ENCODE peak calls at places on chromosomes 16 and 17, in ten cellular contexts. B is foreskin fibroblast, N is tibial artery, E is right lobe of liver, V is Panc1, Z is psoas muscle, Y is brain microvascular endothelial cell, T is IMR-90, I is heart left ventricle, X is RWPE2. A is an unnamed sample.

GRCh38 chr16:79431923-79432322 is 168.6 kb downstream of the MAF start:
- DNase-seq in V (no peak), Y (no peak), T (no peak), Z (no peak), E (no peak), N (no peak), I (no peak), X (no peak), B (no peak), A (no peak)

GRCh38 chr17:68446626-68447041 is 10.7 kb downstream of the WIPI1 start:
- DNase-seq in E (no peak), B (no peak), N (peak), V (no peak), Y (no peak), X (no peak), T (no peak), I (no peak), Z (no peak), A (no peak)

GRCh38 chr17:77151236-77151635 is 10.5 kb downstream of the SEC14L1 start:
- DNase-seq in V (no peak), Z (no peak), E (no peak), I (no peak), Y (no peak), X (no peak), N (no peak), B (no peak), T (no peak), A (no peak)

GRCh38 chr17:82458885-82459424 is 414 bp downstream of the NARF start:
- DNase-seq in T (peak), B (peak), V (no peak), E (no peak), Z (peak), X (peak), N (no peak), I (peak), Y (peak), A (no peak)

GRCh38 chr17:16106161-16106891 is 106.7 kb downstream of the TTC19 start:
- DNase-seq in V (peak), Y (no peak), Z (no peak), N (no peak), E (no peak), I (no peak), X (no peak), B (peak), T (peak), A (no peak)

GRCh38 chr17:16920628-16921020 is 51.3 kb downstream of the TNFRSF13B start:
- DNase-seq in Y (no peak), Z (peak), E (peak), I (no peak), T (no peak), X (peak), V (no peak), N (peak), B (no peak), A (no peak)

GRCh38 chr17:42135664-42136653 is 13.4 kb downstream of the HSPB9 start:
- DNase-seq in Y (peak), I (peak), Z (no peak), V (peak), N (peak), X (no peak), E (peak), T (peak), B (peak), A (no peak)

GRCh38 chr17:79814966-79815835 is 18.3 kb upstream of the CBX8 start:
- DNase-seq in T (no peak), V (no peak), N (no peak), E (peak), Y (no peak), X (peak), B (peak), I (no peak), Z (no peak), A (no peak)

GRCh38 chr16:74451951-74452758 is 30.9 kb upstream of the CLEC18B start:
- DNase-seq in I (no peak), Z (no peak), X (no peak), V (no peak), B (no peak), N (no peak), E (no peak), Y (no peak), T (no peak), A (peak)

GRCh38 chr17:8455660-8456059 is 20.0 kb downstream of the NDEL1 start:
- DNase-seq in N (no peak), Y (no peak), T (no peak), Z (no peak), I (no peak), V (no peak), X (no peak), B (no peak), E (no peak), A (no peak)

GRCh38 chr17:35947156-35947585 is 3.7 kb upstream of the LYZL6 start:
- DNase-seq in V (peak), B (peak), X (no peak), Y (peak), E (no peak), I (no peak), T (peak), N (no peak), Z (no peak), A (no peak)

GRCh38 chr16:66469932-66470546 is 42.9 kb downstream of the BEAN1 start:
- DNase-seq in I (no peak), Y (no peak), Z (no peak), B (no peak), V (no peak), E (no peak), N (no peak), T (no peak), X (no peak), A (no peak)

GRCh38 chr17:30237296-30238002 is 2.0 kb upstream of the SLC6A4 start:
- DNase-seq in Y (no peak), Z (no peak), V (no peak), E (no peak), B (no peak), X (no peak), T (no peak), N (no peak), I (no peak), A (no peak)

GRCh38 chr16:81738831-81739496 is 40.1 kb upstream of the PLCG2 start:
- DNase-seq in B (no peak), X (no peak), I (peak), Y (no peak), Z (peak), N (peak), E (peak), T (no peak), V (no peak), A (no peak)

GRCh38 chr17:58520843-58521430 is 6.5 kb upstream of the MTMR4 start:
- DNase-seq in E (no peak), I (no peak), T (peak), Y (no peak), V (no peak), N (no peak), B (peak), X (no peak), Z (no peak), A (no peak)

GRCh38 chr17:28902819-28903545 is at the start of gene DHRS13:
- DNase-seq in Z (peak), V (peak), Y (peak), I (peak), E (peak), N (peak), X (peak), B (peak), T (peak), A (no peak)

GRCh38 chr16:648071-648785 is 937 bp upstream of the WDR90 start:
- DNase-seq in Y (no peak), Z (no peak), V (no peak), B (peak), E (peak), X (no peak), I (no peak), N (no peak), T (no peak), A (no peak)

GRCh38 chr17:81176656-81177055 is 10.6 kb upstream of the AATK start:
- DNase-seq in I (no peak), V (no peak), N (no peak), X (no peak), T (peak), B (no peak), Z (no peak), E (no peak), Y (no peak), A (no peak)

GRCh38 chr16:66357523-66357928 is 9.0 kb upstream of the CDH5 start:
- DNase-seq in Y (peak), E (no peak), T (peak), B (peak), X (no peak), Z (no peak), I (no peak), V (no peak), N (no peak), A (peak)

GRCh38 chr17:37160940-37161339 is 212.2 kb downstream of the AATF start:
- DNase-seq in E (no peak), Y (peak), I (no peak), V (no peak), T (peak), Z (no peak), B (peak), N (no peak), X (no peak), A (no peak)

GRCh38 chr16:49487746-49488145 is 114.1 kb downstream of the C16orf78 start:
- DNase-seq in B (no peak), Z (peak), I (no peak), V (no peak), X (peak), Y (no peak), N (peak), E (no peak), T (no peak), A (no peak)

GRCh38 chr17:30363715-30364202 is 15.0 kb upstream of the CPD start:
- DNase-seq in E (no peak), V (peak), X (no peak), N (no peak), Y (no peak), Z (no peak), I (no peak), B (peak), T (peak), A (peak)

GRCh38 chr17:38577244-38577643 is 28.5 kb downstream of the SRCIN1 start:
- DNase-seq in T (no peak), Y (no peak), V (no peak), I (no peak), B (no peak), Z (no peak), E (no peak), N (no peak), X (no peak), A (no peak)
- TF ChIP-seq CTCF in T (no peak), Y (no peak), V (no peak), I (no peak), B (no peak), Z (no peak), E (no peak), N (no peak), X (no peak), A (peak)

DNA sequence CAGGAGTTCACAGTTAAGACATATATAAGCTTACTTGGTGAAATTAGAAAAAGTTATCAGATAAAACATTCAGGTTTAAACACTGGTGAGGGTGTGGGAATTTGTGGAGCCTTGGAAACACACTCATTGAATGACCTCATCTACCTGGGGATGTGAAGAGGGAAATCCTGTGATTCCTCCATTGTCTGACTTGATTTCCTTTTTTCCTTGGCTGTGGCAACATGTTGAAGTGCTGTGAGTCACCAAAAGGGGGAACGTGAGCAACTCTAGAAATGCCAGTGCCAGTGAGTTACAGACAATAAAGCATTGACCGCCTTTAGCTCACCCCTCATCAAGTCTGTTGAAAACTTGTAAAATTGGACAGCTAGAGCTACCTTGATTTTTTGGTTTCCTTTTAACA is 1.8 kb downstream of the HMOX2 start:
- DNase-seq in E (no peak), B (peak), T (peak), I (no peak), X (no peak), N (no peak), Z (no peak), V (no peak), Y (no peak), A (peak)
- H3K4me3 ChIP-seq in E (no peak), B (no peak), T (no peak), I (no peak), X (peak), N (no peak), Z (peak), V (peak), Y (no peak), A (peak)

GRCh38 chr17:33945641-33946546 is 309.2 kb upstream of the CCL2 start:
- DNase-seq in I (no peak), V (no peak), E (no peak), N (no peak), B (no peak), X (no peak), Z (no peak), T (no peak), Y (no peak), A (no peak)
- TF ChIP-seq CTCF in I (no peak), V (no peak), E (no peak), N (no peak), B (no peak), X (no peak), Z (no peak), T (no peak), Y (no peak), A (no peak)

GRCh38 chr17:10881959-10882358 is 44.1 kb upstream of the PIRT start:
- DNase-seq in Z (no peak), T (no peak), I (no peak), X (no peak), B (no peak), V (no peak), Y (no peak), N (no peak), E (no peak), A (no peak)
- H3K4me3 ChIP-seq in Z (no peak), T (no peak), I (no peak), X (no peak), B (no peak), V (no peak), Y (no peak), N (no peak), E (no peak), A (no peak)

DNA sequence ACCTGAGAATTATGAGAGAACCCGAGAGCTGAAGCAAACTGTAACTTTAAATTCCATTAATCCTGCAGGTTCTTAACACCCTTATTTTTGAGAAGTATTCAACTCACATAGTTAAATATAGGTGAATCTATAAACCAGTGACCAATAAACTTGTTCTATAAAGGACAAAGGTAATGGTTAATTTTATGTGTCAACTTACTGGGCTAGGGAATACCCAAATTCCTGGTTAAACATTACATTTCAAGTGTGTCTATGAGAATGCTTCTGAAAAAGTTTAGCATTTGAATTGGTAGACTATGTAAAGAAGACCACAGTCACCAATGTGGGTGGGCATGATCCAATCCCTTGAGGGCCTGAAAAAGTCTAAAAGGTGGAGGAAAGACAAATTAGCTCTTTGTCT is 99.1 kb downstream of the KCNJ2 start:
- DNase-seq in I (no peak), B (no peak), V (no peak), X (no peak), N (no peak), Y (no peak), T (no peak), Z (no peak), E (no peak), A (peak)
- TF ChIP-seq CTCF in I (no peak), B (no peak), V (no peak), X (no peak), N (no peak), Y (no peak), T (no peak), Z (no peak), E (no peak), A (no peak)

GRCh38 chr17:76134911-76135809 is 5.9 kb downstream of the FOXJ1 start:
- DNase-seq in E (no peak), Y (no peak), N (no peak), I (no peak), T (no peak), X (no peak), V (no peak), B (no peak), Z (no peak), A (no peak)
- H3K4me3 ChIP-seq in E (no peak), Y (no peak), N (no peak), I (no peak), T (no peak), X (no peak), V (no peak), B (no peak), Z (no peak), A (no peak)

GRCh38 chr17:59899099-59899498 is 6.2 kb downstream of the RPS6KB1 start:
- DNase-seq in V (no peak), X (no peak), N (peak), Z (no peak), I (no peak), Y (no peak), E (no peak), T (no peak), B (peak), A (no peak)
- TF ChIP-seq CTCF in V (no peak), X (peak), N (no peak), Z (no peak), I (peak), Y (peak), E (peak), T (no peak), B (no peak), A (no peak)